ENCODE peak calls at places on chromosome 15, in seven cellular contexts. C, Q, O, K, N, U and F are unnamed samples.

GRCh38 chr15:68177747-68178146 is 27.4 kb downstream of the CALML4 start:
- DNase-seq in C (no peak), Q (no peak), O (no peak), K (no peak), N (no peak), U (peak), F (no peak)

GRCh38 chr15:36067483-36068274 is 511.7 kb upstream of the CDIN1 start:
- DNase-seq in C (no peak), Q (no peak), O (no peak), K (no peak), N (no peak), U (no peak), F (no peak)

GRCh38 chr15:42064271-42064670 is 30.1 kb downstream of the PLA2G4D start:
- DNase-seq in C (no peak), Q (no peak), O (no peak), K (no peak), N (no peak), U (no peak), F (no peak)

GRCh38 chr15:75348034-75348562 is 1.3 kb downstream of the NEIL1 start:
- DNase-seq in C (peak), Q (no peak), O (no peak), K (peak), N (no peak), U (no peak), F (peak)

GRCh38 chr15:55546718-55547117 is 38.7 kb upstream of the DNAAF4 start:
- DNase-seq in C (no peak), Q (no peak), O (no peak), K (no peak), N (no peak), U (no peak), F (peak)

GRCh38 chr15:40085225-40085624 is 23.5 kb downstream of the BMF start:
- DNase-seq in C (no peak), Q (no peak), O (no peak), K (no peak), N (no peak), U (no peak), F (no peak)

GRCh38 chr15:37133619-37134018 is 33.3 kb upstream of the MEIS2 start:
- DNase-seq in C (no peak), Q (peak), O (no peak), K (no peak), N (no peak), U (peak), F (peak)

GRCh38 chr15:80861776-80862175 is 82.6 kb downstream of the CEMIP start:
- DNase-seq in C (no peak), Q (no peak), O (no peak), K (no peak), N (no peak), U (no peak), F (no peak)

GRCh38 chr15:77966540-77967290 is 110.8 kb downstream of the TBC1D2B start:
- DNase-seq in C (peak), Q (peak), O (peak), K (peak), N (no peak), U (peak), F (peak)

GRCh38 chr15:48645558-48646330 is at the start of gene FBN1:
- DNase-seq in C (peak), Q (no peak), O (no peak), K (peak), N (peak), U (peak), F (peak)

GRCh38 chr15:63677778-63678177 is 80.6 kb downstream of the FBXL22 start:
- DNase-seq in C (no peak), Q (no peak), O (no peak), K (peak), N (no peak), U (no peak), F (no peak)

GRCh38 chr15:39919740-39920509 is at the start of gene GPR176:
- DNase-seq in C (peak), Q (no peak), O (no peak), K (peak), N (peak), U (peak), F (peak)

GRCh38 chr15:78841891-78842290 is 30.6 kb upstream of the ADAMTS7 start:
- DNase-seq in C (no peak), Q (no peak), O (no peak), K (no peak), N (no peak), U (no peak), F (no peak)

GRCh38 chr15:42141795-42142667 is 14.4 kb downstream of the PLA2G4F start:
- DNase-seq in C (no peak), Q (no peak), O (no peak), K (no peak), N (no peak), U (no peak), F (no peak)

GRCh38 chr15:77122576-77122975 is 51.7 kb upstream of the TSPAN3 start:
- DNase-seq in C (no peak), Q (no peak), O (no peak), K (no peak), N (no peak), U (no peak), F (no peak)

GRCh38 chr15:100291106-100291505 is 50.7 kb downstream of the ADAMTS17 start:
- DNase-seq in C (no peak), Q (no peak), O (no peak), K (no peak), N (no peak), U (peak), F (peak)

GRCh38 chr15:92603743-92604470 is 51.7 kb downstream of the FAM174B start:
- DNase-seq in C (no peak), Q (no peak), O (no peak), K (no peak), N (no peak), U (no peak), F (no peak)

GRCh38 chr15:73081321-73081958 is 29.2 kb downstream of the NEO1 start:
- DNase-seq in C (no peak), Q (peak), O (peak), K (no peak), N (peak), U (peak), F (peak)

GRCh38 chr15:67199881-67200763 is 54.3 kb downstream of the AAGAB start:
- DNase-seq in C (no peak), Q (no peak), O (no peak), K (no peak), N (no peak), U (no peak), F (peak)

GRCh38 chr15:66786222-66786621 is 84.2 kb downstream of the SMAD6 start:
- DNase-seq in C (no peak), Q (no peak), O (no peak), K (no peak), N (no peak), U (no peak), F (no peak)

GRCh38 chr15:89828324-89829145 is 13.9 kb upstream of the ANPEP start:
- DNase-seq in C (no peak), Q (no peak), O (no peak), K (peak), N (no peak), U (peak), F (peak)

GRCh38 chr15:100330221-100330620 is 11.6 kb downstream of the ADAMTS17 start:
- DNase-seq in C (no peak), Q (no peak), O (peak), K (no peak), N (no peak), U (no peak), F (no peak)

GRCh38 chr15:23415321-23415865 is 31.6 kb downstream of the GOLGA6L2 start:
- DNase-seq in C (no peak), Q (no peak), O (no peak), K (peak), N (no peak), U (no peak), F (no peak)

GRCh38 chr15:66115568-66116206 is 137.9 kb downstream of the MEGF11 start:
- DNase-seq in C (no peak), Q (no peak), O (no peak), K (no peak), N (no peak), U (no peak), F (no peak)

GRCh38 chr15:77753238-77753873 is 120.6 kb upstream of the LINGO1 start:
- DNase-seq in C (no peak), Q (no peak), O (no peak), K (no peak), N (no peak), U (peak), F (peak)

GRCh38 chr15:91548588-91548987 is 304.9 kb upstream of the SLCO3A1 start:
- DNase-seq in C (no peak), Q (no peak), O (no peak), K (no peak), N (no peak), U (no peak), F (no peak)

GRCh38 chr15:33201376-33202189 is 7.1 kb upstream of the FMN1 start:
- DNase-seq in C (peak), Q (peak), O (peak), K (peak), N (peak), U (peak), F (peak)